ENCODE peak calls at places on chromosomes 3 and 15, in ten cellular contexts. W, L, I, U, Z, H, T, K, O and F are unnamed samples.

GRCh38 chr3:147392083-147392916 is 14.0 kb downstream of the ZIC4 start:
- DNase-seq in W (no peak), L (no peak), I (no peak), U (no peak), Z (no peak), H (no peak), T (no peak), K (no peak), O (no peak), F (peak; percentile 56)

GRCh38 chr3:126926684-126927404 is 56.1 kb upstream of the PLXNA1 start:
- DNase-seq in W (no peak), L (no peak), I (peak; percentile 63), U (no peak), Z (peak; percentile 40), H (no peak), T (no peak), K (peak; percentile 33), O (no peak), F (peak; percentile 79)

GRCh38 chr3:108124337-108125150 is 33.7 kb upstream of the CD47 start:
- DNase-seq in W (peak; percentile 38), L (peak; percentile 96), I (no peak), U (no peak), Z (peak; percentile 19), H (no peak), T (no peak), K (no peak), O (no peak), F (no peak)

GRCh38 chr15:38684461-38685000 is 119.9 kb upstream of the RASGRP1 start:
- DNase-seq in W (no peak), L (no peak), I (no peak), U (no peak), Z (no peak), H (no peak), T (no peak), K (no peak), O (no peak), F (no peak)

GRCh38 chr3:119636194-119636593 is 24.2 kb downstream of the POPDC2 start:
- DNase-seq in W (no peak), L (no peak), I (no peak), U (no peak), Z (no peak), H (no peak), T (no peak), K (no peak), O (no peak), F (no peak)

GRCh38 chr3:46926039-46926438 is 48.5 kb downstream of the PTH1R start:
- DNase-seq in W (peak; percentile 9), L (no peak), I (no peak), U (no peak), Z (no peak), H (no peak), T (peak; percentile 53), K (no peak), O (peak; percentile 90), F (peak; percentile 61)

GRCh38 chr3:186964629-186965028 is 34.3 kb downstream of the ST6GAL1 start:
- DNase-seq in W (no peak), L (no peak), I (no peak), U (no peak), Z (no peak), H (no peak), T (no peak), K (no peak), O (no peak), F (no peak)

GRCh38 chr3:177538743-177539730 is 341.8 kb upstream of the TBL1XR1 start:
- DNase-seq in W (no peak), L (peak; percentile 26), I (no peak), U (peak; percentile 16), Z (no peak), H (no peak), T (no peak), K (no peak), O (no peak), F (no peak)

GRCh38 chr15:53312707-53313106 is 446.8 kb downstream of the WDR72 start:
- DNase-seq in W (no peak), L (no peak), I (no peak), U (no peak), Z (no peak), H (no peak), T (no peak), K (no peak), O (no peak), F (no peak)

GRCh38 chr3:72071624-72072023 is 286.7 kb upstream of the PROK2 start:
- DNase-seq in W (no peak), L (no peak), I (no peak), U (no peak), Z (no peak), H (no peak), T (no peak), K (no peak), O (no peak), F (no peak)

GRCh38 chr3:122307987-122308386 is 17.1 kb upstream of the CSTA start:
- DNase-seq in W (no peak), L (no peak), I (no peak), U (no peak), Z (no peak), H (no peak), T (no peak), K (no peak), O (no peak), F (no peak)
- TF ChIP-seq EP300 in W (no peak), L (no peak), I (no peak), U (no peak), Z (no peak), H (no peak), T (no peak), K (no peak), O (no peak), F (no peak)

DNA sequence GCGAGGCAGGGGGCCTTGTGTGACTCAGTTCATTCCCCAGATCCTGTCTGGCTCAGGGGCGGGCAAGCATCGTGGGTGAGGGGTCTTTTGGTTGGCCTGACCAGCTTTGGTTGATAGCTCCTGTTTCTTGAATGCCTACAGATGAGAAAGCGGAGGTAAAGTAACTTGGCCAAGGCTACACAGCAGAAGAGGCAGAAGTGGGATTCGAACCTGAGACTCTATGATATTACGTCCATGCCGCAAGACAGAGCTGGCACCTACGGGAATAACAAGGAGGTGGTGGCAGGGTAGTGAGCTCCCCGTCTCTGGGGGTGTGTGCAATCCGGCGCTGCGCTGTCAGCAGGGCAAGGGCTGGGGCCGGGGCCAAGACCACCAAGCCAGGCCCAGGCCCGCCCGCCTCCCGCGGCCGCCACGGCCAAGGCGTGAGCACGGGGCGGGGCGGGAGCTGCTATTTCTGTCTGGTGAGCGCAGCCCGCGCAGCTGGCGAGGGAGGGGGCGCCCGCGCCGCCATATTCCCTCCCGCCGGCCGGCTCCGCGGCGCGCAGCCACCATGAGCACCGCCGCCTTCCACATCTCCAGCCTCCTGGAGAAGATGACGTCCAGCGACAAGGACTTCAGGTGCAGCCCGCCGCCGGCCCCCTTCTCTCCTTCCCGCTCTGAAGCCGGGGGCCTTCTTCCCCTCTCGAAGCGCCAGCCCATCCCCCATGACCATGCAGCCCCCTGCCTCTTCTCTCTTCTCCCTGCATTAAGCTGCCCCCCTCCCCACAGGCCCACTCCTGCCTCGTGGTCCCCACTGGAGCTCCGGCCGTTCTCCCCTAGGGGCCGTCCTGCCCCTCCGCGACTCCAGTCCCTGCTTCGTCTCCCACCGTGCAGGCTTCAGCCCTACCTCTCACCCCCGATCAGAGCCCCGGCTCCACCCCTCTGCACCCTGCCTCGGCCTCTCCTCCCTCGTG is at the start of gene CAND2:
- DNase-seq in W (peak; percentile 56), L (no peak), I (peak; percentile 48), U (no peak), Z (peak; percentile 87), H (peak; percentile 55), T (peak; percentile 71), K (no peak), O (peak; percentile 36), F (peak; percentile 88)
- TF ChIP-seq POLR2A in W (no peak), L (no peak), I (peak; percentile 35), U (no peak), Z (peak; percentile 82), H (no peak), T (no peak), K (no peak), O (no peak), F (no peak)

GRCh38 chr3:180624714-180625113 is 22.8 kb downstream of the TTC14 start:
- DNase-seq in W (no peak), L (peak; percentile 17), I (no peak), U (no peak), Z (no peak), H (no peak), T (no peak), K (no peak), O (no peak), F (no peak)
- TF ChIP-seq EP300 in W (no peak), L (no peak), I (no peak), U (no peak), Z (no peak), H (no peak), T (no peak), K (no peak), O (no peak), F (no peak)

GRCh38 chr3:40450438-40450837 is 6.7 kb upstream of the RPL14 start:
- DNase-seq in W (no peak), L (no peak), I (no peak), U (no peak), Z (no peak), H (no peak), T (no peak), K (no peak), O (no peak), F (no peak)
- TF ChIP-seq POLR2A in W (no peak), L (no peak), I (no peak), U (no peak), Z (no peak), H (no peak), T (no peak), K (no peak), O (no peak), F (no peak)

GRCh38 chr15:89442671-89443307 is 53.6 kb downstream of the RHCG start:
- DNase-seq in W (peak; percentile 48), L (no peak), I (no peak), U (peak; percentile 31), Z (peak; percentile 79), H (peak; percentile 31), T (no peak), K (peak; percentile 88), O (no peak), F (no peak)
- TF ChIP-seq EP300 in W (no peak), L (no peak), I (no peak), U (no peak), Z (no peak), H (no peak), T (no peak), K (no peak), O (no peak), F (no peak)

GRCh38 chr3:172281884-172282283 is 166.4 kb downstream of the GHSR start:
- DNase-seq in W (no peak), L (no peak), I (no peak), U (no peak), Z (no peak), H (no peak), T (no peak), K (no peak), O (no peak), F (no peak)
- TF ChIP-seq POLR2A in W (no peak), L (no peak), I (no peak), U (no peak), Z (no peak), H (no peak), T (no peak), K (no peak), O (no peak), F (no peak)